ENCODE peak calls at places on chromosomes 13 and 19, in ten cellular contexts. I, Z, Y, K, F, M, W, G, E and D are unnamed samples.

GRCh38 chr13:23440821-23441608 is 7.5 kb upstream of the SACS start:
- DNase-seq in I (peak), Z (no peak), Y (peak), K (no peak), F (no peak), M (no peak), W (no peak), G (no peak), E (no peak), D (no peak)

GRCh38 chr19:53520547-53521372 is 17.2 kb upstream of the ZNF331 start:
- DNase-seq in I (peak), Z (peak), Y (peak), K (peak), F (peak), M (peak), W (peak), G (peak), E (peak), D (peak)

GRCh38 chr13:61040180-61040579 is 375.5 kb downstream of the PCDH20 start:
- DNase-seq in I (no peak), Z (no peak), Y (no peak), K (no peak), F (no peak), M (no peak), W (no peak), G (no peak), E (peak), D (no peak)

GRCh38 chr13:108346376-108346775 is 76.9 kb downstream of the TNFSF13B start:
- DNase-seq in I (no peak), Z (peak), Y (no peak), K (no peak), F (no peak), M (no peak), W (no peak), G (no peak), E (no peak), D (no peak)

GRCh38 chr13:31350560-31350959 is 150.8 kb downstream of the B3GLCT start:
- DNase-seq in I (no peak), Z (no peak), Y (no peak), K (peak), F (no peak), M (no peak), W (no peak), G (no peak), E (no peak), D (no peak)

GRCh38 chr13:75579529-75579928 is 29.9 kb downstream of the UCHL3 start:
- DNase-seq in I (no peak), Z (no peak), Y (no peak), K (no peak), F (no peak), M (no peak), W (no peak), G (no peak), E (no peak), D (no peak)

GRCh38 chr19:33634361-33635091 is 12.8 kb downstream of the CHST8 start:
- DNase-seq in I (no peak), Z (no peak), Y (no peak), K (no peak), F (no peak), M (no peak), W (no peak), G (no peak), E (no peak), D (no peak)

GRCh38 chr19:5594521-5594950 is 26.8 kb upstream of the TINCR start:
- DNase-seq in I (no peak), Z (no peak), Y (peak), K (no peak), F (no peak), M (no peak), W (no peak), G (no peak), E (no peak), D (no peak)

GRCh38 chr13:78625384-78625783 is 22.0 kb upstream of the POU4F1 start:
- DNase-seq in I (no peak), Z (no peak), Y (no peak), K (no peak), F (no peak), M (no peak), W (no peak), G (no peak), E (no peak), D (no peak)

GRCh38 chr19:49533551-49534488 is 6.0 kb downstream of the RCN3 start:
- DNase-seq in I (peak), Z (peak), Y (peak), K (peak), F (peak), M (peak), W (peak), G (peak), E (peak), D (peak)

GRCh38 chr19:41934849-41935374 is 6.7 kb upstream of the ERFL start:
- DNase-seq in I (peak), Z (peak), Y (peak), K (peak), F (peak), M (peak), W (peak), G (peak), E (peak), D (no peak)

GRCh38 chr13:40120288-40120687 is 464.8 kb downstream of the COG6 start:
- DNase-seq in I (no peak), Z (no peak), Y (no peak), K (no peak), F (no peak), M (no peak), W (peak), G (no peak), E (no peak), D (peak)

GRCh38 chr13:30124131-30124768 is 183.1 kb downstream of the KATNAL1 start:
- DNase-seq in I (no peak), Z (no peak), Y (no peak), K (no peak), F (no peak), M (no peak), W (no peak), G (no peak), E (no peak), D (no peak)

GRCh38 chr19:8001995-8002849 is 3.2 kb downstream of the ELAVL1 start:
- DNase-seq in I (peak), Z (peak), Y (peak), K (peak), F (peak), M (peak), W (peak), G (peak), E (peak), D (peak)

GRCh38 chr19:590396-590745 is 690 bp downstream of the HCN2 start:
- DNase-seq in I (no peak), Z (no peak), Y (no peak), K (peak), F (no peak), M (no peak), W (peak), G (no peak), E (peak), D (no peak)

GRCh38 chr19:751501-752341 is 809 bp downstream of the MISP start:
- DNase-seq in I (peak), Z (no peak), Y (no peak), K (peak), F (peak), M (no peak), W (peak), G (no peak), E (peak), D (no peak)